ENCODE peak calls at places on chromosomes 5 and 9, in four cellular contexts. Q is CD8-positive, alpha-beta memory T cell; S is neural progenitor cell; G is HCT116. J is an unnamed sample.

GRCh38 chr9:127777368-127777960 is 1.0 kb downstream of the SH2D3C start:
- DNase-seq in Q (no peak), S (no peak), G (no peak), J (no peak)

GRCh38 chr5:73558950-73559349 is 6.5 kb downstream of the ANKRA2 start:
- DNase-seq in Q (no peak), S (no peak), G (no peak), J (no peak)

GRCh38 chr5:107831612-107832395 is 161.1 kb upstream of the EFNA5 start:
- DNase-seq in Q (no peak), S (no peak), G (no peak), J (peak; percentile 32)

GRCh38 chr5:72231989-72232703 is 87.9 kb downstream of the MRPS27 start:
- DNase-seq in Q (no peak), S (no peak), G (no peak), J (peak; percentile 30)

GRCh38 chr5:76808142-76808691 is 10.6 kb upstream of the F2RL1 start:
- DNase-seq in Q (no peak), S (peak; percentile 91), G (no peak), J (no peak)

GRCh38 chr9:18256574-18256973 is 217.4 kb upstream of the ADAMTSL1 start:
- DNase-seq in Q (no peak), S (no peak), G (no peak), J (peak; percentile 9)

GRCh38 chr5:92907914-92908606 is 673.0 kb downstream of the NR2F1-AS1 start:
- DNase-seq in Q (no peak), S (no peak), G (no peak), J (no peak)

GRCh38 chr9:79623799-79624721 is 52.3 kb downstream of the TLE4 start:
- DNase-seq in Q (peak; percentile 26), S (no peak), G (no peak), J (peak; percentile 55)

GRCh38 chr9:104861406-104861805 is 66.5 kb downstream of the ABCA1 start:
- DNase-seq in Q (no peak), S (no peak), G (no peak), J (no peak)

GRCh38 chr9:136769710-136770191 is 5.4 kb upstream of the LCN15 start:
- DNase-seq in Q (peak; percentile 25), S (peak; percentile 87), G (no peak), J (no peak)

GRCh38 chr5:132411382-132411925 is 41.9 kb downstream of the SLC22A5 start:
- DNase-seq in Q (no peak), S (no peak), G (no peak), J (peak; percentile 81)

GRCh38 chr9:112487008-112487798 is 576 bp downstream of the KIAA1958 start:
- DNase-seq in Q (peak; percentile 27), S (peak; percentile 87), G (peak; percentile 27), J (peak; percentile 45)

GRCh38 chr9:76759726-76760125 is 4.5 kb upstream of the PCA3 start:
- DNase-seq in Q (no peak), S (no peak), G (no peak), J (peak; percentile 39)

GRCh38 chr5:86461169-86461956 is 156.4 kb upstream of the COX7C start:
- DNase-seq in Q (no peak), S (no peak), G (no peak), J (peak; percentile 79)

GRCh38 chr9:880725-881124 is 39.2 kb downstream of the DMRT1 start:
- DNase-seq in Q (no peak), S (no peak), G (no peak), J (no peak)

GRCh38 chr9:2466703-2467102 is 154.9 kb upstream of the VLDLR start:
- DNase-seq in Q (no peak), S (no peak), G (no peak), J (no peak)

GRCh38 chr9:37290881-37291485 is 131.5 kb upstream of the GRHPR start:
- DNase-seq in Q (no peak), S (no peak), G (peak; percentile 21), J (no peak)

GRCh38 chr5:61450880-61451279 is 118.8 kb downstream of the ZSWIM6 start:
- DNase-seq in Q (no peak), S (no peak), G (peak; percentile 51), J (no peak)

GRCh38 chr5:122142480-122142879 is 13.1 kb downstream of the ZNF474 start:
- DNase-seq in Q (no peak), S (no peak), G (no peak), J (no peak)

GRCh38 chr5:122140900-122141299 is 11.6 kb downstream of the ZNF474 start:
- DNase-seq in Q (no peak), S (no peak), G (no peak), J (no peak)

GRCh38 chr5:122144236-122144635 is 14.9 kb downstream of the ZNF474 start:
- DNase-seq in Q (no peak), S (no peak), G (no peak), J (no peak)

GRCh38 chr5:122138356-122138755 is 9.0 kb downstream of the ZNF474 start:
- DNase-seq in Q (no peak), S (no peak), G (no peak), J (no peak)

DNA sequence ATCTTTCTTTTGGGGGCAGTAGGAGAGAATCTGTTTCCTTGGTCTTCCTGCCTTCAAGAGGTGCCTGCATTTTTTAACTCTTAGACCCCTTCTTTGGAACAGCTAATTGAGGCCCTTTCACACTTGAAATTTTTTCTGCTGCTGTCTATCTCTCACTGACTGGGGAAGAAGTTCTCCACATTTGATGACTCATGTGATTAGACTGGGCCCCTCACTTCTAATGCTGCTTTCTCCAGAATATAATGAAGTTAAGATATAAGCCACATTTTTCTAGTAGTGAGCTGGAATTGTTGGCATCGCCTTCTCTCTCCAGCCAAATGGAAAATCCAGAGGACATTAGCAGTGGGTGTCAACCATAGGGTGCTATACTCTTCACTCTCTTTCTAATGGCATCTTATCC is 12.4 kb downstream of the ZNF474 start:
- DNase-seq in Q (no peak), S (no peak), G (no peak), J (no peak)
- H3K27me3 ChIP-seq in Q (no peaks in the 10 kb centered on the region), S (no peaks in the 10 kb centered on the region), G (no peaks in the 10 kb centered on the region), J (no peaks in the 10 kb centered on the region)

DNA sequence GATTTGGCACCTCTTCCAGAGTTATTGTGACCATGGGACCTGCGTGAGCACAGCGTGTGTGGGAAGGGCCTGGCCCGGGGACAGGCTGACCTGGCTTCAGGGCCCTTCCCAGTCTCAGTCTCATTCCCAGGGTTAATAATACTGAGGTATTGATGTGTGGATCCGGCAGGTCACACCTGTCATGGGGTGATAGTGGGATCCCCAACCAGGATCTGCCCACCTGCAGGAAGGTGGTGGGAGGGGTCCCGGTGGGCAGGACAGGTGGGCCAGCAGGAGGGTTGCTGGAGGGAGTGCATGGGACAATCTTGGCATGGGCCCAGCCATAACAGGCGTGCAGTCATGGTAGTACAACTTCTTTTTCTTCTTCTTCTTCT is 55.4 kb downstream of the COL15A1 start:
- DNase-seq in Q (no peak), S (no peak), G (no peak), J (no peak)
- H3K27me3 ChIP-seq in Q (no peaks in the 10 kb centered on the region), S (no peaks in the 10 kb centered on the region), G (peaks cover 6% of the 10 kb centered on the region), J (no peaks in the 10 kb centered on the region)

DNA sequence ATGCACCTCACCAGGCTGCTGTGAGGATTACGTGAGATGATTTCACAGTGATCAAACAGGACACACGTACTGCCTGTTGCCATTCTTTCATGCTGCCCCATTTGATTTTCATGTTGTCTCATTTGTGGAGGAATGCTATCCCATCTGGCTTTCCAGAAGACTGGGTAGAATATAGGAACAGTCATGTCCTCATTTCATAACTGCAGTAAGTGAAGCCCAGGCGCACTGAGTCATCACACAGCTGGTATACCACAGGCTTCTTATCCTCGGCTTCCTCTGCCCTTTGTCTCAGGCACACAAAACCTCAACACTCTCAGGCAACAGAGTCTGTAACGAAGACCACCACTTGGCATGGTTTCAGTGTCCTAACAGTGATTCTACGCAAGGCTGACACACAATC is 62.3 kb downstream of the LHFPL2 start:
- DNase-seq in Q (no peak), S (no peak), G (no peak), J (no peak)
- H3K27me3 ChIP-seq in Q (no peaks in the 10 kb centered on the region), S (no peaks in the 10 kb centered on the region), G (no peaks in the 10 kb centered on the region), J (no peaks in the 10 kb centered on the region)

GRCh38 chr5:154606675-154607321 is 128.8 kb upstream of the HAND1 start:
- DNase-seq in Q (no peak), S (no peak), G (no peak), J (no peak)
- H3K27me3 ChIP-seq in Q (peaks cover 12% of the 10 kb centered on the region), S (peaks cover 61% of the 10 kb centered on the region), G (no peaks in the 10 kb centered on the region), J (peaks cover 14% of the 10 kb centered on the region)

GRCh38 chr5:175868996-175869638 is 2.3 kb upstream of the CPLX2 start:
- DNase-seq in Q (no peak), S (peak; percentile 18), G (no peak), J (no peak)
- H3K27me3 ChIP-seq in Q (peaks cover 4% of the 10 kb centered on the region), S (peaks cover 46% of the 10 kb centered on the region), G (no peaks in the 10 kb centered on the region), J (peaks cover 15% of the 10 kb centered on the region)

DNA sequence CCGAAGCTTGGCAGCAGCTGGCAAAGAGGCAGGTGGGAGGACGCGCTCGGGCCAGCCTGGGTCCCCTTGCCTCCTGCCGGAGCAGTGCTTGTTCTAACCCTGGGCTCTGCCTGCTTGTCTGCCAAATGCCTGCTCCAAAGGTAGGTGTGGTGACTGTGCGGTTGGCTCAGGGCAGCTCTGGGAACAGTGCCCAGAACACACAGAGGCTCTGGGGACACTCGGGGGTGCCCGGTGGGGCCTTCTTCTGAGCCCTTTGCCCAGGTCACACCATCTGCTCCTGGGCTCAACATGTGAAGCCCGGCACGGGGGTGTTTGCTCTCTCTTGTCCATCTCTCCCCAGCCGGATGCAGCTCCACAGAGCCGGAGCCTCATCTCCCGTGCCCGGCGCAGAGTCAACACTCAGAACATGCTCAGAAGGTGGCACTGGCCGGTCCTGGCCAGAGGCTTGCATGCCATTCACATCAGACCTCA is 157.3 kb downstream of the OLFM1 start:
- DNase-seq in Q (no peak), S (no peak), G (no peak), J (no peak)
- H3K27me3 ChIP-seq in Q (no peaks in the 10 kb centered on the region), S (no peaks in the 10 kb centered on the region), G (peaks cover 2% of the 10 kb centered on the region), J (peaks cover 3% of the 10 kb centered on the region)

GRCh38 chr9:126678989-126679388 is 65.3 kb downstream of the LMX1B start:
- DNase-seq in Q (no peak), S (peak; percentile 1), G (no peak), J (no peak)
- H3K27me3 ChIP-seq in Q (peaks cover 34% of the 10 kb centered on the region), S (peaks cover 100% of the 10 kb centered on the region), G (no peaks in the 10 kb centered on the region), J (peaks cover 33% of the 10 kb centered on the region)